ENCODE peak calls at places on chromosomes 4 and X, in four cellular contexts. N is tibial nerve, V is A549, H is heart left ventricle. C is an unnamed sample.

GRCh38 chr4:5220028-5220427 is 168.7 kb downstream of the STK32B start:
- DNase-seq in N (no peak), H (no peak), V (no peak), C (no peak)

GRCh38 chr4:54109226-54110018 is 9.5 kb downstream of the GSX2 start:
- DNase-seq in V (no peak), H (no peak), N (no peak), C (no peak)

GRCh38 chrX:32873786-32874185 is 337.6 kb downstream of the DMD start:
- DNase-seq in V (no peak), N (no peak), H (no peak), C (no peak)

GRCh38 chr4:86117781-86118302 is 242.0 kb downstream of the MAPK10 start:
- DNase-seq in V (peak; percentile 67), N (no peak), H (no peak), C (no peak)

GRCh38 chr4:8647094-8647570 is 54.6 kb downstream of the CPZ start:
- DNase-seq in H (peak; percentile 13), V (no peak), N (no peak), C (no peak)

GRCh38 chr4:168541608-168541953 is 44.7 kb downstream of the PALLD start:
- DNase-seq in H (no peak), N (no peak), V (peak; percentile 75), C (no peak)

GRCh38 chr4:67087897-67088296 is 457.4 kb downstream of the CENPC start:
- DNase-seq in V (peak; percentile 18), H (peak; percentile 19), N (peak; percentile 21), C (no peak)

GRCh38 chr4:190016369-190017289 is 10.4 kb downstream of the FRG2 start:
- DNase-seq in H (no peak), V (no peak), N (no peak), C (no peak)

GRCh38 chr4:25446611-25447010 is 69.5 kb downstream of the ANAPC4 start:
- DNase-seq in H (no peak), N (no peak), V (no peak), C (no peak)

GRCh38 chr4:165738571-165738970 is 134.5 kb upstream of the TLL1 start:
- DNase-seq in V (no peak), H (no peak), N (no peak), C (no peak)

GRCh38 chrX:71128166-71128833 is 9.9 kb downstream of the MED12 start:
- DNase-seq in V (peak; percentile 14), H (no peak), N (no peak), C (no peak)

GRCh38 chrX:65933085-65933589 is 106.7 kb downstream of the VSIG4 start:
- DNase-seq in V (no peak), N (no peak), H (no peak), C (no peak)

GRCh38 chrX:134551365-134552095 is 91.6 kb downstream of the HPRT1 start:
- DNase-seq in H (no peak), N (no peak), V (no peak), C (no peak)

GRCh38 chr4:125520258-125520990 is 205.7 kb downstream of the FAT4 start:
- DNase-seq in H (no peak), N (no peak), V (no peak), C (no peak)

GRCh38 chr4:164462471-164462870 is 291.5 kb upstream of the SMIM31 start:
- DNase-seq in N (no peak), V (no peak), H (no peak), C (no peak)

GRCh38 chrX:135060697-135061096 is 8.8 kb upstream of the RTL8A start:
- DNase-seq in H (no peak), V (no peak), N (no peak), C (no peak)

GRCh38 chr4:181688886-181689285 is 554.3 kb upstream of the TENM3 start:
- DNase-seq in N (no peak), H (no peak), V (no peak), C (no peak)

GRCh38 chr4:157048248-157048647 is 27.7 kb upstream of the GLRB start:
- DNase-seq in V (no peak), N (peak; percentile 27), H (no peak), C (no peak)

GRCh38 chr4:163330828-163331628 is 1.4 kb downstream of the NPY1R start:
- DNase-seq in V (no peak), H (no peak), N (no peak), C (no peak)

GRCh38 chrX:131778269-131779218 is 234.7 kb downstream of the OR13H1 start:
- DNase-seq in V (peak; percentile 81), N (no peak), H (no peak), C (no peak)

GRCh38 chrX:68072016-68072415 is 361.3 kb downstream of the OPHN1 start:
- DNase-seq in H (no peak), V (no peak), N (no peak), C (no peak)

GRCh38 chrX:149060921-149061320 is 444.2 kb downstream of the IDS start:
- DNase-seq in V (no peak), N (no peak), H (no peak), C (no peak)

GRCh38 chr4:73613130-73613529 is 7.1 kb downstream of the RASSF6 start:
- DNase-seq in H (no peak), N (no peak), V (no peak), C (no peak)

GRCh38 chrX:10325606-10326005 is 168.8 kb downstream of the CLCN4 start:
- DNase-seq in V (peak; percentile 5), H (no peak), N (no peak), C (no peak)

GRCh38 chr4:15963001-15963451 is at the start of gene FGFBP2:
- DNase-seq in V (peak; percentile 48), H (peak; percentile 37), N (peak; percentile 53), C (no peak)

GRCh38 chrX:153863251-153863991 is 22.6 kb downstream of the L1CAM start:
- DNase-seq in N (no peak), H (no peak), V (no peak), C (no peak)

GRCh38 chr4:48011722-48012121 is 4.8 kb downstream of the CNGA1 start:
- DNase-seq in H (no peak), V (no peak), N (no peak), C (no peak)

GRCh38 chr4:86977621-86978184 is 42.9 kb downstream of the AFF1 start:
- DNase-seq in H (no peak), N (no peak), V (peak; percentile 90), C (peak; percentile 23)

GRCh38 chrX:3743821-3744439 is 30.5 kb upstream of the PRKX start:
- DNase-seq in V (no peak), H (no peak), N (no peak), C (no peak)

GRCh38 chr4:44771789-44772188 is 45.4 kb upstream of the GNPDA2 start:
- DNase-seq in H (no peak), V (no peak), N (no peak), C (no peak)

GRCh38 chr4:174600391-174600790 is 78.1 kb upstream of the HPGD start:
- DNase-seq in H (no peak), N (no peak), V (no peak), C (no peak)

GRCh38 chrX:53642326-53642725 is 44.2 kb downstream of the HUWE1 start:
- DNase-seq in N (no peak), H (no peak), V (no peak), C (no peak)

GRCh38 chrX:2714551-2714950 is 23.5 kb downstream of the CD99 start:
- DNase-seq in H (no peak), N (no peak), V (no peak), C (no peak)

GRCh38 chrX:150211988-150212387 is 151.1 kb upstream of the MAMLD1 start:
- DNase-seq in V (no peak), H (no peak), N (no peak), C (no peak)

GRCh38 chr4:159024266-159024665 is 78.6 kb upstream of the RAPGEF2 start:
- DNase-seq in V (no peak), H (no peak), N (no peak), C (no peak)

GRCh38 chr4:139669335-139669734 is 3.7 kb downstream of the MGST2 start:
- DNase-seq in H (no peak), V (no peak), N (no peak), C (no peak)

GRCh38 chr4:139669859-139670258 is 4.2 kb downstream of the MGST2 start:
- DNase-seq in V (no peak), N (no peak), H (no peak), C (no peak)

GRCh38 chr4:139666735-139667266 is 1.2 kb downstream of the MGST2 start:
- DNase-seq in H (peak; percentile 35), N (no peak), V (peak; percentile 48), C (peak; percentile 66)

GRCh38 chr4:139668658-139669201 is 3.1 kb downstream of the MGST2 start:
- DNase-seq in V (no peak), N (no peak), H (no peak), C (no peak)

GRCh38 chr4:139668036-139668435 is 2.4 kb downstream of the MGST2 start:
- DNase-seq in N (no peak), V (no peak), H (no peak), C (no peak)
- H3K4me3 ChIP-seq in N (no peak overlapping the region), V (no peak overlapping the region), H (no peak overlapping the region), C (no peak overlapping the region)

GRCh38 chr4:99943904-99944437 is 2.4 kb downstream of the DNAJB14 start:
- DNase-seq in H (no peak), V (no peak), N (no peak), C (no peak)

GRCh38 chr4:99945718-99946345 is 586 bp downstream of the DNAJB14 start:
- DNase-seq in H (no peak), N (no peak), V (peak; percentile 14), C (no peak)

GRCh38 chr4:99947190-99947578 is 766 bp upstream of the DNAJB14 start:
- DNase-seq in N (no peak), H (no peak), V (no peak), C (no peak)

GRCh38 chr4:99947608-99948007 is 1.2 kb upstream of the DNAJB14 start:
- DNase-seq in N (no peak), H (no peak), V (no peak), C (no peak)

GRCh38 chr4:99946346-99947189 is at the start of gene DNAJB14:
- DNase-seq in V (peak; percentile 73), N (peak; percentile 60), H (peak; percentile 87), C (peak; percentile 54)
- TF ChIP-seq POLR2A in V (peak; percentile 60), N (peak; percentile 44), H (no peak), C (no peak)

DNA sequence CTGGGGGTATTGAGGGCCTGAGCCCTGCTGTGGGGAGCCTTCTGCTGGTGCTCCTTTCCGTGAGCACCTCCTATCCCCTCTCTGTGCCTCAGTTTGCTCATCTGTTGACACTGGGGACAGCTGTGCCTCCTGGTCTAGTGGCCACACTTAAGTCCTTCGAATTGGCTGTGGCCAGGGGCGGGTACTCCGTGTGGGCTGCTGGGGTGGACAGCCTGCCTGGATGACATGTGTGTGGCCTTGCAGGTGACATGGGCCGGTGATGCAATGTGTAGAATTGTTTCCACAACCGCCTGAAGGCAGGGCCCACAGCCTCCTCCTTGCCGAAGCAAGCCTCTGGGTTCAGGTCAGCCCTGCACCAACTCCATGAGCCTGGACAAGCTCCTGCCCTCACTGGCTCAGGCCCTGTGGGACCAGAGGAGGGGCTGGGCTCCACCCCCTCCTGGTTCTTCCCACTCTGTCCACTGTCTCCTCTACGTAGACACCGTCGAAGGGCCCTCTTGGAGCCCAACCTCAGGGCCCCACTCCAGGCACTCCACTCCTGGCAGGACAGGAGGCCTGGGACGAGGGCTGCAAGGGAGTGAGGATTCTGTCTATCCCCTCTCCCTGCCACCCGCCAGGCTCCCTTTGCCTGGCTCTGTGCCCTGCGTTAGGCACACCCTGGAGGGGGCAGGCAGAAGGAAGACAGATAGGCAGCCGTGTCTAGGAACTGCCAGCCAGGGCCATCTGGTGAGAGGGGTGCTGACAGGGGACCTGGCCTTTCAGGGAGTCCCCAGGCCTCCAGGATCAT is 1.2 kb downstream of the SH3BP2 start:
- DNase-seq in H (peak; percentile 54), V (peak; percentile 57), N (peak; percentile 16), C (peak; percentile 57)
- H3K4me3 ChIP-seq in H (peak overlapping the region; percentile 87), V (peak overlapping the region; percentile 73), N (peak overlapping the region; percentile 75), C (peak overlapping the region; percentile 79)

GRCh38 chr4:678331-678734 is 4.0 kb downstream of the MYL5 start:
- DNase-seq in H (no peak), V (no peak), N (no peak), C (no peak)
- TF ChIP-seq POLR2A in H (no peak), V (no peak), N (no peak), C (no peak)

GRCh38 chr4:110622841-110623709 is at the start of gene PITX2:
- DNase-seq in V (no peak), N (no peak), H (peak; percentile 77), C (no peak)
- H3K4me3 ChIP-seq in V (no peak within 1 kb of the TSS), N (peak within 1 kb of the TSS; percentile 33), H (peak within 1 kb of the TSS; percentile 8), C (peak within 1 kb of the TSS; percentile 70)

C was measured in breast epithelium.